ENCODE peak calls at places on chromosomes 2 and 18, in seven cellular contexts. Z is A673, Y is testis, F is IMR-90, T is heart left ventricle, Q is GM23338, H is uterus. C is an unnamed sample. For H3K4me1, the result is how much of the 10 kb centered on the place peaks cover.

GRCh38 chr2:25041307-25041927 is 459 bp upstream of the EFR3B start:
- DNase-seq in Z (peak), Y (peak), F (peak), T (peak), Q (peak), H (peak), C (peak)

GRCh38 chr2:241813080-241813805 is 4.2 kb downstream of the NEU4 start:
- DNase-seq in Z (peak), Y (no peak), F (no peak), T (peak), Q (no peak), H (peak), C (peak)

GRCh38 chr2:190916829-190917228 is 36.2 kb downstream of the GLS start:
- DNase-seq in Z (no peak), Y (no peak), F (no peak), T (no peak), Q (no peak), H (no peak), C (no peak)

GRCh38 chr2:218332288-218332687 is 24.4 kb upstream of the CATIP start:
- DNase-seq in Z (no peak), Y (no peak), F (no peak), T (no peak), Q (no peak), H (no peak), C (no peak)

GRCh38 chr2:189982777-189983394 is 79.6 kb downstream of the MSTN start:
- DNase-seq in Z (peak), Y (no peak), F (no peak), T (no peak), Q (peak), H (no peak), C (no peak)

GRCh38 chr2:182715121-182715895 is 749 bp upstream of the DNAJC10 start:
- DNase-seq in Z (no peak), Y (no peak), F (peak), T (no peak), Q (no peak), H (no peak), C (no peak)

GRCh38 chr2:233235977-233236376 is 15.5 kb upstream of the ATG16L1 start:
- DNase-seq in Z (no peak), Y (no peak), F (no peak), T (no peak), Q (peak), H (no peak), C (no peak)

GRCh38 chr2:11305958-11306357 is 38.5 kb downstream of the ROCK2 start:
- DNase-seq in Z (no peak), Y (no peak), F (peak), T (no peak), Q (no peak), H (no peak), C (no peak)

GRCh38 chr2:138356178-138356577 is 145.4 kb upstream of the SPOPL start:
- DNase-seq in Z (no peak), Y (no peak), F (peak), T (no peak), Q (no peak), H (no peak), C (no peak)

GRCh38 chr2:241102239-241102803 is at the start of gene MTERF4:
- DNase-seq in Z (peak), Y (peak), F (peak), T (peak), Q (peak), H (peak), C (peak)

GRCh38 chr2:48525269-48525943 is 4.5 kb upstream of the STON1 start:
- DNase-seq in Z (no peak), Y (no peak), F (no peak), T (no peak), Q (no peak), H (peak), C (no peak)

GRCh38 chr2:45872211-45872610 is 220.7 kb downstream of the PRKCE start:
- DNase-seq in Z (no peak), Y (peak), F (peak), T (no peak), Q (no peak), H (no peak), C (no peak)

GRCh38 chr18:59139291-59139614 is 431 bp upstream of the SEC11C start:
- DNase-seq in Z (peak), Y (peak), F (peak), T (peak), Q (peak), H (peak), C (peak)

GRCh38 chr2:240730506-240731326 is 39.0 kb downstream of the AQP12A start:
- DNase-seq in Z (no peak), Y (no peak), F (no peak), T (no peak), Q (no peak), H (no peak), C (no peak)

GRCh38 chr2:45169339-45170190 is 160.3 kb upstream of the SIX2 start:
- DNase-seq in Z (no peak), Y (peak), F (no peak), T (no peak), Q (peak), H (no peak), C (peak)

GRCh38 chr2:37676274-37676673 is 4.8 kb upstream of the CDC42EP3 start:
- DNase-seq in Z (no peak), Y (no peak), F (peak), T (no peak), Q (peak), H (no peak), C (no peak)

GRCh38 chr18:70036771-70037452 is 89.2 kb upstream of the CD226 start:
- DNase-seq in Z (no peak), Y (no peak), F (no peak), T (no peak), Q (no peak), H (no peak), C (no peak)

GRCh38 chr2:75608684-75609333 is 37.8 kb upstream of the MRPL19 start:
- DNase-seq in Z (peak), Y (peak), F (peak), T (peak), Q (peak), H (peak), C (no peak)

GRCh38 chr2:108637304-108637669 is 82.0 kb upstream of the RANBP2 start:
- DNase-seq in Z (no peak), Y (peak), F (peak), T (no peak), Q (no peak), H (no peak), C (no peak)

GRCh38 chr2:178282075-178282474 is 87.8 kb downstream of the OSBPL6 start:
- DNase-seq in Z (no peak), Y (no peak), F (peak), T (no peak), Q (peak), H (no peak), C (no peak)

GRCh38 chr2:235008584-235009044 is 56.8 kb downstream of the SH3BP4 start:
- DNase-seq in Z (no peak), Y (no peak), F (no peak), T (no peak), Q (no peak), H (no peak), C (no peak)

GRCh38 chr18:43571078-43571689 is 293.9 kb upstream of the SYT4 start:
- DNase-seq in Z (peak), Y (peak), F (peak), T (no peak), Q (peak), H (no peak), C (no peak)

GRCh38 chr2:241180495-241180894 is 8.0 kb upstream of the ANO7 start:
- DNase-seq in Z (no peak), Y (no peak), F (no peak), T (no peak), Q (peak), H (no peak), C (no peak)

GRCh38 chr2:15769235-15769634 is 171.1 kb upstream of the MYCN start:
- DNase-seq in Z (no peak), Y (no peak), F (no peak), T (no peak), Q (no peak), H (no peak), C (no peak)

GRCh38 chr2:159875083-159875482 is 77.1 kb upstream of the CD302 start:
- DNase-seq in Z (no peak), Y (no peak), F (no peak), T (no peak), Q (peak), H (no peak), C (no peak)

GRCh38 chr2:80014637-80015036 is 289.9 kb downstream of the LRRTM1 start:
- DNase-seq in Z (no peak), Y (no peak), F (peak), T (no peak), Q (no peak), H (no peak), C (no peak)

GRCh38 chr2:237412646-237413292 is 1.2 kb downstream of the COL6A3 start:
- DNase-seq in Z (no peak), Y (no peak), F (no peak), T (no peak), Q (no peak), H (peak), C (peak)

GRCh38 chr2:180124273-180124881 is 117.3 kb upstream of the CWC22 start:
- DNase-seq in Z (peak), Y (no peak), F (peak), T (no peak), Q (peak), H (no peak), C (no peak)

GRCh38 chr18:6876646-6877045 is 147.1 kb downstream of the ARHGAP28 start:
- DNase-seq in Z (no peak), Y (no peak), F (peak), T (no peak), Q (no peak), H (no peak), C (no peak)

GRCh38 chr2:86028763-86029381 is 76.8 kb downstream of the POLR1A start:
- DNase-seq in Z (no peak), Y (no peak), F (no peak), T (peak), Q (no peak), H (peak), C (peak)

GRCh38 chr18:61831071-61831470 is 61.7 kb downstream of the RNF152 start:
- DNase-seq in Z (peak), Y (no peak), F (peak), T (no peak), Q (no peak), H (no peak), C (no peak)

GRCh38 chr2:218448934-218449333 is 30.0 kb downstream of the VIL1 start:
- DNase-seq in Z (no peak), Y (no peak), F (peak), T (no peak), Q (no peak), H (no peak), C (no peak)

GRCh38 chr2:199019898-199020507 is 437.7 kb downstream of the SATB2 start:
- DNase-seq in Z (peak), Y (peak), F (peak), T (no peak), Q (peak), H (no peak), C (no peak)

GRCh38 chr2:37871453-37872191 is 53.5 kb upstream of the RMDN2 start:
- DNase-seq in Z (no peak), Y (no peak), F (peak), T (no peak), Q (no peak), H (no peak), C (no peak)

GRCh38 chr2:32064021-32064678 is 794 bp downstream of the SPAST start:
- DNase-seq in Z (no peak), Y (peak), F (no peak), T (no peak), Q (no peak), H (no peak), C (no peak)

GRCh38 chr2:63893163-63893562 is 51.5 kb downstream of the UGP2 start:
- DNase-seq in Z (no peak), Y (no peak), F (peak), T (no peak), Q (no peak), H (no peak), C (no peak)

GRCh38 chr18:21912339-21913239 is 172.0 kb downstream of the MIB1 start:
- DNase-seq in Z (no peak), Y (no peak), F (no peak), T (no peak), Q (peak), H (no peak), C (no peak)

GRCh38 chr2:225534697-225535096 is 135.2 kb downstream of the NYAP2 start:
- DNase-seq in Z (no peak), Y (no peak), F (no peak), T (no peak), Q (no peak), H (no peak), C (no peak)

GRCh38 chr18:23355206-23355605 is 97.9 kb upstream of the RIOK3 start:
- DNase-seq in Z (no peak), Y (no peak), F (no peak), T (no peak), Q (no peak), H (no peak), C (peak)
- H3K4me1 ChIP-seq in Z (under half), Y (under half), F (under half), T (under half), Q (under half), H (under half), C (under half)

GRCh38 chr2:208369091-208369490 is 37.5 kb upstream of the PTH2R start:
- DNase-seq in Z (no peak), Y (no peak), F (peak), T (no peak), Q (no peak), H (no peak), C (no peak)

GRCh38 chr2:208370881-208371633 is 35.5 kb upstream of the PTH2R start:
- DNase-seq in Z (no peak), Y (no peak), F (peak), T (no peak), Q (no peak), H (no peak), C (no peak)

GRCh38 chr2:208371634-208371935 is 35.0 kb upstream of the PTH2R start:
- DNase-seq in Z (no peak), Y (no peak), F (no peak), T (no peak), Q (no peak), H (no peak), C (no peak)

GRCh38 chr2:208363485-208363884 is 43.1 kb upstream of the PTH2R start:
- DNase-seq in Z (peak), Y (no peak), F (peak), T (no peak), Q (no peak), H (no peak), C (no peak)

DNA sequence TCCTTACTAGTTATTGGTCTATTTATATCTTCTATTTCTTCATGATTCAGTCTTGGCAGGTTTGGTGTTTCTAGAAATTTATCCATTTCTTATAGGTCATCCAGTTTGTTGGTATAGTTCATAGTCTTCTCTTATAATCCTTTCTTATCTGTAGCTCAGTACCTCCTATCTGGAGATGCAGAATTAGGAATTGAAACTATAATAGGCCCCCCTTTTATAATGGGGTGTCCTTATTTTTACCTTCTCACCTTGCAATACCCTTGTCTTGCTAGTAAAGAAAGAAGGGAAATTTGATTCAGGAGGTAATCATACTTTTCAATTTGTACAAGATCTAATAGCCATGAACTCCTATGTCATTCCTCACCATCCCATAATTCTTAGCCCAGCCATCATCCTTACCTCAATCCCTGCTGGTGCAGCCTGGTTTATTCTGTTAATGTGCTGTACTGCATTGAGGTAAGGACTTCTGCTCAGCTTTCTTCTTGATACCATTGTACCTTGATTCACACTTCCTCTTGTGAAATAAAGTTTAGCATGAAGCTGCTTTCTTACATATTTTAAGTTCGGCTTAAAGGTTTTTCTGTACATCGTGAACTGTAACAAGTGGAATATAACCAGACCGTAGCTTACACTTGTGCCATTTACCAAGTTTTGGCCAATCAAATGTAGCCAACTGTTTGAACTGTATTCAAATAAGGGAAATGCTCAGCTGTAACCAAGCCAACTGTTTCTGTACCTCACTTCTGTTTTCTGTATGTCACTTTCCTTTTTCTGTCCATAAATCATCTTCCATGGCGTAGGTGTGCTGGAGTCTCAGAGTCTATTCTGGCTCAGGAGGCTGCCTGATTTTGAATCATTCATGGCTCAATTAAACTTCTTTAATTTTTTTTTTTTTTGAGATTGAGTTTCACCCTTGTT is 40.1 kb upstream of the PTH2R start:
- DNase-seq in Z (no peak), Y (no peak), F (no peak), T (no peak), Q (no peak), H (no peak), C (no peak)
- H3K4me3 ChIP-seq in Z (no peak), Y (no peak), F (no peak), T (no peak), Q (no peak), H (no peak), C (no peak)

DNA sequence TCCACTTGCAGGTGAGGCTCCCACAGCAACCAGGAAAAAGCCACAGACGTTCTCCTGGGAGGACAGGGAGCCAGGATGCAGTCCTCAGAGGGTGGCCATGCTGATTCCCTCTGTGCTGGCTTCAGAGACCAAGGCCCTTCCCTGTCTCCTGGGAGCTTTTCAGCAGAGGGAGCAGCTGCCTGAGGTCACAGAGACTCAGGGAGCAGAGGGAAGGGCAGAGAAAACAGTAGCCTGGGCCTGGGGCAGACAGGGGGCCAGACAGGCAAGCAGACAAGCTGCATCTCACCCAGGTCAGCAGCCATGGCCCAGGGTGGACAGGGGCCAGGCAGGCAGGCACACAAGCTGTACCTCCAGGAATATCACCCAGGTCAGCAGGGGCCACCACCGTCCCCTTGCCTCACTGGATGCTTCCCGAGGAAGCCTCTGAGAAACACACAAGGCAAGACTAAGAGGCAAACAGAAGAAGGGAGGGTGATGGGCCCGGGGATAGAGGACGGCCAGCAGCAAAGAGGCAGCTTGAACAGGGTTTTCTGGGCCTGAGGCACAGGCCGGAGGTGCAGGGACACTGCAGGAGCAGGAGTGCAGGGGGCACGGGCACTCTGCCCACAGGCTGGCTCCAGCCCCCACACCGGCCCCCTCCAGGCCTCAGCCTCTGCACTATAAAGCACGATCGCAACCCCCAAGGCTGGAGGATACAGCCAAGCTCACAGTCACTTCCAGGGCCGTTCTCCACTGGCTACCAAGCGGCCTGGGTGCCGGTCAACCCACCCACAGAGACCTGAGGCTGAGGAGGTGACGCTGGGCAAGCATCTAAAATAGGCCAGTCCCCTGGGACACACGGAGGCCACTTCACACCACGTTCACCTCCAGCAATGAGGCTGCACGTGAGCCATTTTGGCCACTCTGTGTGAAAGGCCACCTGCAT is 6.1 kb downstream of the SLC66A2 start:
- DNase-seq in Z (no peak), Y (peak), F (no peak), T (peak), Q (no peak), H (no peak), C (peak)
- H3K4me1 ChIP-seq in Z (under half), Y (half or more), F (under half), T (under half), Q (under half), H (under half), C (under half)

DNA sequence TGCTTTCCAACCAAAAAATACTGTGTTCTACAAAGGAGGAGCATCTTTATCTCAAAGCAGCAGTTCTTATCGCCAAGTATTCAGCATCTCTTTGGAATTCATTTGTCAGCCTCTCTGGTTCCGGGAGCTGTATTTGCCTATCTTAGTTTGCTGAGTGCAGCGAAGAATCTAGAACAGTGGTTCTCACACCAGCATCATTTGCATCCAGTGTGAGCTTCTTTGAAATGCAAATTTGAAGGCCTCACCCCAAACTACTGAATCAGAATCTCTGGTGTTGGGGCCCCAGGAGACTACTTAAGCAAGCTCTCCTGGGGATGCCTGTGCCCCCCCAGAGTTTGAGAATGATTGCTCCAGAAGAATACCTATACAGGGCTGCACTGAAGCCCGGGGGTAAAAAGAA is 1.5 kb upstream of the PTPN2 start:
- DNase-seq in Z (no peak), Y (no peak), F (no peak), T (no peak), Q (peak), H (no peak), C (no peak)
- H3K4me3 ChIP-seq in Z (no peak), Y (no peak), F (no peak), T (no peak), Q (peak), H (no peak), C (no peak)

GRCh38 chr2:20496942-20497341 is 50.1 kb downstream of the RHOB start:
- DNase-seq in Z (no peak), Y (no peak), F (no peak), T (peak), Q (no peak), H (no peak), C (no peak)
- H3K4me1 ChIP-seq in Z (under half), Y (under half), F (under half), T (under half), Q (under half), H (under half), C (under half)

DNA sequence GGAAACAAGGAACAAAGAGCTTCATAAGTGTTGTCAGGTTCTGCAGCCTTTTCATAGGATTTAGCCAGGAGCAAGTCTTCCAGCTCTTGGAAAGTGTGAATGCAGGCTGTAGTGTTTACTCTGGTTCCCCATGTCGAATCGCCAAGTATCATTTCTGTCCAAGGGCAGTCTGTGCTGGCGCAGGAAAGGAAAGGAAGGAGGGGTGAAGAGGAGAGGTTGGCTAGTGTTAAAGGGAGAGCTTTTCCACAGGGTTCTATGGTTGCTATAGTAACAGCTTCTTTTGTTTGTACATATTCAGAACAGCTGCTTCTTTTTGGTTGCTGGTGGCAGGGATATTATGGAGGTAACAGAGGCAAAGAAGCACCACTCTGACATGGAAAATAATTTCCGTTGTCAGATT is 69.9 kb downstream of the KCNH7 start:
- DNase-seq in Z (no peak), Y (no peak), F (no peak), T (no peak), Q (peak), H (no peak), C (no peak)
- H3K4me3 ChIP-seq in Z (no peak), Y (no peak), F (no peak), T (no peak), Q (no peak), H (no peak), C (no peak)

GRCh38 chr2:42788-43187 is 3.5 kb downstream of the FAM110C start:
- DNase-seq in Z (no peak), Y (no peak), F (no peak), T (no peak), Q (no peak), H (no peak), C (no peak)
- H3K4me1 ChIP-seq in Z (under half), Y (under half), F (under half), T (under half), Q (under half), H (under half), C (under half)